ENCODE peak calls at places on chromosomes 7 and 10, in seven cellular contexts. J is choroid plexus epithelial cell, E is fibroblast of the aortic adventitia, X is natural killer cell, S is epithelial cell of esophagus, R is heart right ventricle, B is mammary epithelial cell. C is an unnamed sample.

GRCh38 chr10:121754667-121755066 is 156.4 kb upstream of the FGFR2 start:
- DNase-seq in E (peak; percentile 8), X (no peak), B (no peak), J (peak; percentile 28), S (peak; percentile 11), R (no peak), C (no peak)

GRCh38 chr10:101050206-101051069 is 11.4 kb upstream of the KAZALD1 start:
- DNase-seq in J (peak; percentile 54), X (peak; percentile 80), S (peak; percentile 59), E (peak; percentile 51), R (peak; percentile 47), B (no peak), C (no peak)

GRCh38 chr10:29634105-29634504 is 666 bp downstream of the SVIL start:
- DNase-seq in J (no peak), R (no peak), X (no peak), E (no peak), S (peak; percentile 76), B (peak; percentile 58), C (no peak)

GRCh38 chr10:99370993-99371392 is 41.8 kb downstream of the CNNM1 start:
- DNase-seq in S (peak; percentile 44), X (no peak), J (peak; percentile 32), R (no peak), E (peak; percentile 27), B (peak; percentile 25), C (no peak)

GRCh38 chr10:117678106-117678505 is 135.6 kb downstream of the EMX2 start:
- DNase-seq in B (peak; percentile 42), X (no peak), E (no peak), R (no peak), S (no peak), J (peak; percentile 27), C (no peak)

GRCh38 chr7:70634071-70634470 is 497.9 kb upstream of the GALNT17 start:
- DNase-seq in B (no peak), E (no peak), S (no peak), X (no peak), R (no peak), J (no peak), C (no peak)

GRCh38 chr7:93920496-93921189 is 892 bp upstream of the GNG11 start:
- DNase-seq in B (no peak), J (peak; percentile 28), X (no peak), S (no peak), R (no peak), E (peak; percentile 62), C (no peak)

GRCh38 chr7:85186521-85187241 is at the start of gene SEMA3D:
- DNase-seq in R (peak; percentile 52), S (peak; percentile 87), E (peak; percentile 85), J (peak; percentile 88), X (no peak), B (peak; percentile 86), C (peak; percentile 41)

GRCh38 chr7:105680505-105681187 is 99.4 kb upstream of the EFCAB10 start:
- DNase-seq in S (no peak), E (no peak), J (no peak), X (no peak), B (no peak), R (peak; percentile 26), C (no peak)

GRCh38 chr10:74753295-74754211 is 72.8 kb upstream of the KAT6B start:
- DNase-seq in X (no peak), E (peak; percentile 43), R (no peak), J (no peak), S (no peak), B (no peak), C (no peak)

GRCh38 chr10:33179056-33179455 is 155.4 kb downstream of the NRP1 start:
- DNase-seq in E (no peak), R (no peak), J (no peak), B (no peak), S (no peak), X (no peak), C (no peak)

GRCh38 chr7:50204576-50204975 is 99.9 kb upstream of the IKZF1 start:
- DNase-seq in J (no peak), R (no peak), E (no peak), S (no peak), X (no peak), B (no peak), C (no peak)

GRCh38 chr7:44733708-44734481 is 14.8 kb upstream of the ZMIZ2 start:
- DNase-seq in E (peak; percentile 73), B (peak; percentile 80), R (no peak), X (no peak), J (peak; percentile 66), S (peak; percentile 76), C (no peak)

GRCh38 chr10:22486431-22486830 is 141.1 kb downstream of the SPAG6 start:
- DNase-seq in J (no peak), B (no peak), S (no peak), X (no peak), E (no peak), R (no peak), C (no peak)

GRCh38 chr10:131491195-131491594 is 179.7 kb upstream of the TCERG1L start:
- DNase-seq in S (no peak), E (no peak), B (no peak), J (no peak), R (no peak), X (no peak), C (no peak)

GRCh38 chr7:111098926-111099250 is 8.0 kb downstream of the LRRN3 start:
- DNase-seq in S (no peak), J (no peak), E (no peak), X (no peak), R (no peak), B (no peak), C (no peak)
- TF ChIP-seq CTCF in S (no peak), J (no peak), E (no peak), X (no peak), R (no peak), B (no peak), C (no peak)

GRCh38 chr7:111982133-111982532 is 224.1 kb downstream of the DOCK4 start:
- DNase-seq in E (peak; percentile 41), X (no peak), S (no peak), J (no peak), R (no peak), B (no peak), C (no peak)
- TF ChIP-seq CTCF in E (no peak), X (no peak), S (no peak), J (no peak), R (no peak), B (no peak), C (no peak)

DNA sequence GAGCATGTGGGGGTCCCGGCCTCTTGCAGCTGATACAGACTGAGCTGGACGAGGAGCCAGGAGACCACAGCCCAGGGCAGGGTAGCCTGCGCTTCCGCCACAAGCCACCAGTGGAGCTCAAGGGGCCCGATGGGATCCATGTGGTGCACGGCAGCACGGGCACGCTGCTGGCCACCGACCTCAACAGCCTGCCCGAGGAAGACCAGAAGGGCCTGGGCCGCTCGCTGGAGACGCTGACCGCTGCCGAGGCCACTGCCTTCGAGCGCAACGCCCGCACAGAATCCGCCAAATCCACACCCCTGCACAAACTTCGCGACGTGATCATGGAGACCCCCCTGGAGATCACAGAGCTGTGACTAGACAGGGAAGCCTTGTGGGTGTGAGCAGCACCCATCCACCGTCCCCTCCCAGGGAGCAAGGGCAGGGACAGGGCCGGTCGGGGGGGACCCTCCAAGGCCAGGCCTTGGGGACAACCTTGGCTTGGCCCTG is 36.1 kb downstream of the PSAP start:
- DNase-seq in S (no peak), J (no peak), E (no peak), B (no peak), R (no peak), X (no peak), C (no peak)
- TF ChIP-seq CTCF in S (no peak), J (peak; percentile 11), E (peak; percentile 3), B (no peak), R (no peak), X (no peak), C (peak; percentile 17)

GRCh38 chr7:49187543-49188268 is 263.4 kb downstream of the CDC14C start:
- DNase-seq in E (no peak), S (peak; percentile 10), B (no peak), X (no peak), R (no peak), J (no peak), C (no peak)
- TF ChIP-seq CTCF in E (no peak), S (no peak), B (peak; percentile 39), X (no peak), R (no peak), J (no peak), C (no peak)

GRCh38 chr10:124415210-124415609 is 3.5 kb downstream of the OAT start:
- DNase-seq in E (peak; percentile 33), J (no peak), S (no peak), R (no peak), X (no peak), B (no peak), C (no peak)

GRCh38 chr10:124417846-124418725 is 637 bp downstream of the OAT start:
- DNase-seq in S (peak; percentile 52), X (peak; percentile 46), E (peak; percentile 59), J (peak; percentile 67), R (peak; percentile 60), B (peak; percentile 66), C (peak; percentile 49)

GRCh38 chr10:124416733-124417132 is 2.0 kb downstream of the OAT start:
- DNase-seq in E (peak; percentile 84), X (no peak), S (peak; percentile 19), R (no peak), B (peak; percentile 17), J (peak; percentile 63), C (no peak)

GRCh38 chr10:124409696-124410095 is 9.0 kb downstream of the OAT start:
- DNase-seq in R (no peak), J (no peak), B (no peak), E (peak; percentile 38), S (no peak), X (no peak), C (no peak)

GRCh38 chr10:124414077-124414476 is 4.6 kb downstream of the OAT start:
- DNase-seq in E (peak; percentile 83), B (peak; percentile 8), R (no peak), S (peak; percentile 53), X (no peak), J (peak; percentile 22), C (no peak)
- TF ChIP-seq CTCF in E (no peak), B (no peak), R (no peak), S (no peak), X (no peak), J (no peak), C (no peak)

DNA sequence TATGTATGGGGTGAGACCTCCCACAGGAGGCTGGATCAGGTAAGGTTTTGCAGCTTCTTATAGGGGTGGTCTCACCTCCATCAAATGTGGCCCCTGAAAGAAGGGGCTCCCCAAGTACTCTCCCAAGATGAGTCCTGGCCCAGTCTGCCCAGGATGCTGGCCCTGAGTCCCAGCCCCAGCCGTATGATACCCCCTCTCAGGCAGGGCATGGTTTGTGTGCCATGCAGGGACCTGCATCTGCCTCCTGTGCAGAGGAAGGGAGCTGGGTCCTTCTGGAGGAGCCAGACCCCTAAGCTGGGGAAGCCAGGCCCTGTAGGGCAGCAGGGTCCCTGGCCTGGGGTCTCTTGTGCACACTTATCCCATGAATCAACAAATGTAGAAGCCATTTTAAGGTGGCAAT is 35.1 kb upstream of the ZNF716 start:
- DNase-seq in E (no peak), R (no peak), B (no peak), S (no peak), X (no peak), J (no peak), C (no peak)
- TF ChIP-seq CTCF in E (no peak), R (no peak), B (no peak), S (no peak), X (no peak), J (no peak), C (no peak)